ENCODE peak calls at places on chromosomes 2 and 18, in ten cellular contexts. S, H, T, C, B, I, X, Y, U and F are unnamed samples.

GRCh38 chr2:134275058-134275862 is 21.4 kb downstream of the MGAT5 start:
- DNase-seq in S (no peak), H (no peak), T (no peak), C (peak), B (no peak), I (no peak), X (peak), Y (no peak), U (no peak), F (no peak)

GRCh38 chr18:31100598-31101147 is 1.5 kb downstream of the DSC2 start:
- DNase-seq in S (no peak), H (no peak), T (no peak), C (no peak), B (no peak), I (no peak), X (no peak), Y (no peak), U (peak), F (no peak)

GRCh38 chr2:219078126-219078525 is 17.4 kb upstream of the IHH start:
- DNase-seq in S (no peak), H (no peak), T (no peak), C (peak), B (no peak), I (no peak), X (no peak), Y (no peak), U (no peak), F (no peak)

GRCh38 chr2:182915369-182916326 is 49.2 kb upstream of the FRZB start:
- DNase-seq in S (no peak), H (no peak), T (peak), C (no peak), B (no peak), I (peak), X (no peak), Y (peak), U (no peak), F (no peak)

GRCh38 chr2:40450066-40450841 is 1.6 kb downstream of the SLC8A1 start:
- DNase-seq in S (no peak), H (no peak), T (no peak), C (peak), B (peak), I (no peak), X (no peak), Y (peak), U (peak), F (no peak)

GRCh38 chr18:22466608-22467390 is 49.1 kb upstream of the CTAGE1 start:
- DNase-seq in S (no peak), H (no peak), T (peak), C (no peak), B (no peak), I (no peak), X (no peak), Y (no peak), U (no peak), F (no peak)

GRCh38 chr2:42927334-42928160 is 135.2 kb upstream of the HAAO start:
- DNase-seq in S (no peak), H (no peak), T (no peak), C (no peak), B (no peak), I (no peak), X (no peak), Y (peak), U (no peak), F (no peak)

GRCh38 chr2:197092431-197092830 is 165.9 kb upstream of the PGAP1 start:
- DNase-seq in S (no peak), H (no peak), T (peak), C (no peak), B (no peak), I (no peak), X (no peak), Y (peak), U (no peak), F (no peak)

GRCh38 chr2:148244593-148245292 is 223.9 kb downstream of the MBD5 start:
- DNase-seq in S (no peak), H (no peak), T (peak), C (no peak), B (no peak), I (peak), X (no peak), Y (no peak), U (no peak), F (no peak)

GRCh38 chr2:233059797-233060499 is at the start of gene INPP5D:
- DNase-seq in S (peak), H (peak), T (no peak), C (peak), B (peak), I (no peak), X (peak), Y (peak), U (peak), F (peak)

GRCh38 chr18:77374106-77374505 is 124.5 kb downstream of the GALR1 start:
- DNase-seq in S (no peak), H (no peak), T (no peak), C (no peak), B (no peak), I (no peak), X (no peak), Y (no peak), U (no peak), F (no peak)

GRCh38 chr2:158995677-158996049 is 27.2 kb downstream of the TANC1 start:
- DNase-seq in S (no peak), H (no peak), T (no peak), C (no peak), B (no peak), I (no peak), X (no peak), Y (no peak), U (peak), F (no peak)

GRCh38 chr2:206728277-206729199 is 10.3 kb upstream of the DYTN start:
- DNase-seq in S (no peak), H (no peak), T (no peak), C (no peak), B (no peak), I (peak), X (no peak), Y (no peak), U (no peak), F (no peak)

GRCh38 chr18:58101291-58101706 is 57.3 kb downstream of the NEDD4L start:
- DNase-seq in S (no peak), H (no peak), T (no peak), C (no peak), B (no peak), I (no peak), X (no peak), Y (no peak), U (no peak), F (no peak)

GRCh38 chr2:120765911-120766757 is 30.5 kb downstream of the GLI2 start:
- DNase-seq in S (peak), H (no peak), T (peak), C (no peak), B (peak), I (no peak), X (no peak), Y (peak), U (peak), F (no peak)

GRCh38 chr2:95390272-95390880 is 12.1 kb upstream of the FAHD2A start:
- DNase-seq in S (no peak), H (no peak), T (no peak), C (no peak), B (no peak), I (no peak), X (no peak), Y (no peak), U (no peak), F (no peak)

GRCh38 chr2:98507461-98507860 is 62.8 kb downstream of the INPP4A start:
- DNase-seq in S (no peak), H (no peak), T (no peak), C (no peak), B (no peak), I (no peak), X (no peak), Y (no peak), U (no peak), F (no peak)

GRCh38 chr2:200104015-200104414 is 148.6 kb downstream of the MAIP1 start:
- DNase-seq in S (no peak), H (no peak), T (peak), C (no peak), B (no peak), I (peak), X (no peak), Y (no peak), U (no peak), F (no peak)

GRCh38 chr2:158232476-158232875 is 130.8 kb downstream of the UPP2 start:
- DNase-seq in S (no peak), H (no peak), T (peak), C (no peak), B (no peak), I (no peak), X (no peak), Y (no peak), U (no peak), F (no peak)

GRCh38 chr2:84674586-84674985 is 158.3 kb downstream of the DNAH6 start:
- DNase-seq in S (no peak), H (no peak), T (peak), C (no peak), B (no peak), I (no peak), X (no peak), Y (no peak), U (no peak), F (no peak)

GRCh38 chr2:64681479-64681967 is 27.8 kb upstream of the SERTAD2 start:
- DNase-seq in S (no peak), H (no peak), T (no peak), C (no peak), B (no peak), I (no peak), X (no peak), Y (no peak), U (no peak), F (no peak)

GRCh38 chr2:189421644-189422043 is 19.6 kb upstream of the WDR75 start:
- DNase-seq in S (no peak), H (no peak), T (peak), C (no peak), B (no peak), I (no peak), X (no peak), Y (no peak), U (no peak), F (no peak)